ENCODE peak calls at places on chromosomes 6 and 20, in four cellular contexts. P is aorta, H is ascending aorta, O is neural progenitor cell. J is an unnamed sample.

GRCh38 chr20:18588554-18589043 is 745 bp downstream of the DTD1 start:
- DNase-seq in P (no peak), H (no peak), O (peak; percentile 58), J (no peak)

GRCh38 chr6:111988926-111989325 is 65.0 kb upstream of the CCN6 start:
- DNase-seq in P (no peak), H (no peak), O (no peak), J (no peak)

GRCh38 chr6:145633981-145634627 is 101.2 kb downstream of the EPM2A start:
- DNase-seq in P (peak; percentile 94), H (no peak), O (peak; percentile 93), J (peak; percentile 85)

GRCh38 chr6:85678000-85678601 is 35.4 kb upstream of the SYNCRIP start:
- DNase-seq in P (no peak), H (no peak), O (no peak), J (no peak)

GRCh38 chr6:144377586-144377985 is 92.5 kb downstream of the UTRN start:
- DNase-seq in P (no peak), H (no peak), O (no peak), J (no peak)

GRCh38 chr6:11142296-11143027 is 30.9 kb upstream of the ERVFRD-1 start:
- DNase-seq in P (no peak), H (no peak), O (no peak), J (no peak)

GRCh38 chr6:113120577-113121285 is 736.4 kb upstream of the MARCKS start:
- DNase-seq in P (no peak), H (no peak), O (peak; percentile 19), J (no peak)

GRCh38 chr20:64234291-64234791 is 21.2 kb upstream of the PCMTD2 start:
- DNase-seq in P (peak; percentile 58), H (no peak), O (no peak), J (no peak)

GRCh38 chr6:81806793-81807565 is 54.5 kb upstream of the TENT5A start:
- DNase-seq in P (no peak), H (no peak), O (peak; percentile 16), J (no peak)

GRCh38 chr6:23183846-23184245 is 614.5 kb downstream of the HDGFL1 start:
- DNase-seq in P (no peak), H (no peak), O (no peak), J (no peak)

GRCh38 chr20:45096781-45097180 is 4.1 kb downstream of the KCNS1 start:
- DNase-seq in P (no peak), H (no peak), O (no peak), J (no peak)

GRCh38 chr6:130043344-130043743 is 25.0 kb downstream of the L3MBTL3 start:
- DNase-seq in P (no peak), H (no peak), O (no peak), J (no peak)

GRCh38 chr20:62437430-62437829 is 10.1 kb upstream of the RBBP8NL start:
- DNase-seq in P (no peak), H (no peak), O (no peak), J (no peak)

GRCh38 chr20:32289661-32290431 is 12.4 kb downstream of the KIF3B start:
- DNase-seq in P (no peak), H (no peak), O (no peak), J (no peak)

GRCh38 chr20:52056203-52057062 is 135.1 kb downstream of the ZFP64 start:
- DNase-seq in P (no peak), H (no peak), O (no peak), J (no peak)

GRCh38 chr6:39302669-39303424 is 11.4 kb downstream of the KCNK17 start:
- DNase-seq in P (peak; percentile 95), H (no peak), O (peak; percentile 93), J (peak; percentile 76)

GRCh38 chr6:131764350-131764749 is 43.5 kb upstream of the ENPP1 start:
- DNase-seq in P (no peak), H (no peak), O (no peak), J (no peak)

GRCh38 chr6:32153835-32154513 is at the start of gene PPT2:
- DNase-seq in P (peak; percentile 96), H (peak; percentile 70), O (peak; percentile 93), J (peak; percentile 90)

GRCh38 chr6:89604662-89605061 is 33.9 kb downstream of the LYRM2 start:
- DNase-seq in P (no peak), H (no peak), O (peak; percentile 49), J (no peak)

GRCh38 chr6:73452107-73452461 is at the start of gene CGAS:
- DNase-seq in P (peak; percentile 92), H (peak; percentile 38), O (peak; percentile 15), J (peak; percentile 78)

GRCh38 chr6:81683928-81684327 is 68.6 kb downstream of the TENT5A start:
- DNase-seq in P (no peak), H (no peak), O (no peak), J (no peak)

GRCh38 chr6:159831373-159831679 is 31.2 kb downstream of the PNLDC1 start:
- DNase-seq in P (no peak), H (no peak), O (no peak), J (no peak)

GRCh38 chr20:57306747-57307146 is 22.9 kb upstream of the SPO11 start:
- DNase-seq in P (peak; percentile 12), H (no peak), O (no peak), J (no peak)

GRCh38 chr6:148240463-148240845 is 102.2 kb upstream of the SASH1 start:
- DNase-seq in P (peak; percentile 81), H (no peak), O (no peak), J (peak; percentile 25)

GRCh38 chr6:3320238-3320637 is 61.5 kb downstream of the PSMG4 start:
- DNase-seq in P (no peak), H (no peak), O (no peak), J (no peak)

GRCh38 chr6:168985705-168986104 is 267.9 kb downstream of the THBS2 start:
- DNase-seq in P (no peak), H (no peak), O (no peak), J (no peak)

GRCh38 chr20:382291-383115 is 1.9 kb downstream of the TRIB3 start:
- DNase-seq in P (no peak), H (no peak), O (no peak), J (no peak)
- H3K4me3 ChIP-seq in P (no peak overlapping the region), H (peak overlapping the region; percentile 84), O (peak overlapping the region; percentile 67), J (peak overlapping the region; percentile 66)

GRCh38 chr6:33697845-33698244 is 13.7 kb downstream of the UQCC2 start:
- DNase-seq in P (no peak), H (no peak), O (no peak), J (no peak)
- H3K4me1 ChIP-seq in P (no peaks in the 10 kb centered on the region), H (no peaks in the 10 kb centered on the region), O (no peaks in the 10 kb centered on the region), J (peaks cover 76% of the 10 kb centered on the region)

GRCh38 chr6:56839533-56840183 is 115.2 kb upstream of the BEND6 start:
- DNase-seq in P (no peak), H (no peak), O (no peak), J (no peak)

GRCh38 chr6:56837322-56837894 is 117.5 kb upstream of the BEND6 start:
- DNase-seq in P (no peak), H (no peak), O (no peak), J (no peak)

GRCh38 chr6:56840467-56841371 is 114.2 kb upstream of the BEND6 start:
- DNase-seq in P (no peak), H (no peak), O (no peak), J (no peak)

GRCh38 chr6:56838016-56838555 is 116.8 kb upstream of the BEND6 start:
- DNase-seq in P (no peak), H (no peak), O (no peak), J (no peak)

GRCh38 chr6:56838965-56839364 is 115.9 kb upstream of the BEND6 start:
- DNase-seq in P (no peak), H (no peak), O (no peak), J (no peak)
- H3K4me3 ChIP-seq in P (no peak overlapping the region), H (no peak overlapping the region), O (no peak overlapping the region), J (no peak overlapping the region)

DNA sequence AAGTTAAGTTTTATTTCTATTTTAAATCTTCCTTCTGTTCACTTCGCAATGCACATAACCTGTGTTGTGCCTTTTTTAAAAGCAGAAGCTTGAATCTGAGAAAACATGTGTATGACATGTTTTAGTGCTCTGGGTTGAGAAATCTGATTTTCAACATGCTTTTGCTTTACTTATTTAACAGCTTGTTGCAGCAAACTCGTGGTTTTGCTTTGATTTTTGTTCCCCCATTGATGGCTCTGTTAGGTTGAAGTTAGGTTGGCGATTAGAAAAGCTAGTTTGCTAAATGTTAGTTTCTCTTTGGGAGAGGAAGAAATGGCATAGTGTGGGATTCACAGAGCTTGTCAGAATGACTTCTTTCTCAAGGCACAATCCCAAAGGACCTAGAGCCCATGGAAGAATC is 170.8 kb downstream of the TMEM242 start:
- DNase-seq in P (no peak), H (no peak), O (no peak), J (no peak)
- H3K4me1 ChIP-seq in P (peaks cover 2% of the 10 kb centered on the region), H (peaks cover 22% of the 10 kb centered on the region), O (no peaks in the 10 kb centered on the region), J (peaks cover 13% of the 10 kb centered on the region)

GRCh38 chr6:209432-210103 is 82.7 kb upstream of the DUSP22 start:
- DNase-seq in P (no peak), H (no peak), O (no peak), J (no peak)
- H3K4me3 ChIP-seq in P (no peak overlapping the region), H (no peak overlapping the region), O (no peak overlapping the region), J (no peak overlapping the region)

DNA sequence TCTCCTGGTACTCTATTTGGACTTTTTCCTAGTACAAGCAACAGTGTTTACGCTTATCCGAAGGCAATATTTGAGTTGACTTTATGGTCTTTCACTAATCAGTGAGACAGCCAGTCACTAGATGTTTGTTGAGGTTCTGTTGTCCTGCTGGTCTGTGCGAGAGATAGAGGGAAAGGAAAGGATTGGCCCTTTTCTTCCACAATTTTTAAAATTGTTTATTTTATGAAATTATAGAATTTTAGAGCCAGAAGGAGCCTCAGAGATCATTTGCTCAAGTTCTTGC is 44.4 kb downstream of the MAP3K4 start:
- DNase-seq in P (no peak), H (no peak), O (no peak), J (no peak)
- H3K4me1 ChIP-seq in P (no peaks in the 10 kb centered on the region), H (no peaks in the 10 kb centered on the region), O (no peaks in the 10 kb centered on the region), J (no peaks in the 10 kb centered on the region)

DNA sequence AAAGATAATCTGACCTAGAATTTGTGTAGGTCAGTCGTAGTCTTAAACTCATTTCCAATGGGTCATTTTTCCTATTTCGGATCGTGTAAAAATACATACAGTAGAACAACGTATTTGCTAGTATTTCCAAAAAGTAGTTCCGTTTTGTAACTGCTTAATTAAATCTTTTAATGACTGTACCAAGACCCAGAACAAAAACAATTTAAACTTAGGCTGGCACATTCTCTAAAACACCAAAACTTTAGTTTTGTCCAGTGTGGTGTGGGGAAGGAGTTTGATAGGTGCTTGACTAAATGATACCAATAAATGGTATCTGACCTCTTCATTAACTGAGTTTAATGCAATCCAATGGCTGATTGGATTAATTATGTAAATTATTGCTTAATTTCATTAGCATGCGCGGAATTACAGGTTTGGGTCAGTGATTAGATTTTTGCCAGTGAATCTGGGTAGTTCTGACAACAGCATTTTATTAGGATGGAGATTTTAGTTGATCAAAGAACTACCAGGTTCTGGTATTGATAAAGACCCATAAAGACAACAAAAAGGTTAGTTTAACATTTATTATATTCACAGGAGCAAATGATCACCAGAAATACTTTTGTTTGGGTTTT is 20.8 kb downstream of the OR2B2 start:
- DNase-seq in P (no peak), H (no peak), O (no peak), J (no peak)
- H3K4me3 ChIP-seq in P (no peak overlapping the region), H (no peak overlapping the region), O (peak overlapping the region; percentile 97), J (peak overlapping the region; percentile 69)

DNA sequence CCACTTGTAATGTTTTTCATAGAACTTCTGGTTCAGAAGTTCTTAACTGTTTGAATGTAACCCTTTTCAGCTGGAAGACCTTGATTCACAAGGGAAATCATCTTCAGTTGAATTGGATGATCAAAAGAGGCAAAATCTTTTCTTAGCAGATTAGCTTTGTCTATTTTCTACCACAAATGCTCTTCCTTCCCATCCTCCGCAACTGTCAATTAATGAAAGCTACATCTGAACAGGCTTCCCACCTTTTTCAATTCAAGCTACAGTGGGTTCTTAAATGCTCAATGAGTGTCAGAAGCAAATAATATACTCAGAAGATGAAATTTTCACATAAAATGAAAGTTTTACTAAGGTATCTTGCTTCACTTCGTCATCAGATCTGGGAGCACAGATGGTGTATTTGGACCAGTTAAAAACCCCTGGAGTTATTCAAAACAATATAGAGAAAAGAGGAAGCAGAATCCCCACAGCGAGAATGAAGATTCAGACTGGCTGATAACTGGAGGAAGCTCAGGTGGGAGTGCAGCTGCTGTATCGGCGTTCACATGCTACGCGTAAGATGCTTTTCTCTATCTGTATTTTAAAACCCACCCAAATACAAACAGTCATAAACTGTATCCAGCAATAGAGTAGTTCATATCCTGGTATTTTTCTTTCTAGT is 19.4 kb downstream of the QRSL1 start:
- DNase-seq in P (no peak), H (no peak), O (no peak), J (no peak)
- H3K4me1 ChIP-seq in P (no peaks in the 10 kb centered on the region), H (no peaks in the 10 kb centered on the region), O (no peaks in the 10 kb centered on the region), J (no peaks in the 10 kb centered on the region)

J was measured in heart right ventricle.